ENCODE peak calls at places on chromosome 3, in nine cellular contexts. R is left ventricle myocardium inferior; M is fibroblast of pulmonary artery; P is CD8-positive, alpha-beta T cell; T is foreskin fibroblast; H is heart right ventricle; D is ovary; S is choroid plexus epithelial cell; G is AG09309. K is an unnamed sample.

GRCh38 chr3:129230311-129231019 is 18.9 kb upstream of the COPG1 start:
- DNase-seq in R (no peak), M (peak; percentile 73), D (no peak), T (peak; percentile 94), G (peak; percentile 52), H (no peak), S (peak; percentile 83), P (no peak), K (no peak)

GRCh38 chr3:136189859-136190617 is 6.1 kb downstream of the MSL2 start:
- DNase-seq in D (no peak), G (no peak), M (no peak), S (no peak), H (no peak), P (no peak), T (no peak), R (no peak), K (no peak)

GRCh38 chr3:141104151-141104741 is 53.1 kb downstream of the SPSB4 start:
- DNase-seq in M (no peak), P (no peak), H (no peak), R (peak; percentile 34), T (no peak), D (peak; percentile 40), G (no peak), S (no peak), K (no peak)

GRCh38 chr3:134315286-134316106 is 58.8 kb downstream of the AMOTL2 start:
- DNase-seq in M (peak; percentile 84), S (peak; percentile 97), G (no peak), P (no peak), H (peak; percentile 75), T (peak; percentile 61), D (peak; percentile 79), R (peak; percentile 83), K (peak; percentile 91)

GRCh38 chr3:155192957-155193746 is 100.3 kb downstream of the STRIT1 start:
- DNase-seq in T (peak; percentile 61), M (no peak), H (no peak), R (no peak), P (no peak), G (no peak), D (no peak), S (no peak), K (no peak)

GRCh38 chr3:138593488-138594149 is 441 bp downstream of the CEP70 start:
- DNase-seq in P (no peak), D (no peak), M (no peak), G (no peak), T (no peak), H (no peak), S (no peak), R (no peak), K (no peak)

GRCh38 chr3:194928183-194928736 is 242.6 kb downstream of the FAM43A start:
- DNase-seq in R (no peak), P (no peak), T (peak; percentile 51), M (peak; percentile 51), S (peak; percentile 74), H (no peak), D (no peak), G (no peak), K (no peak)

GRCh38 chr3:173258721-173259120 is 117.7 kb upstream of the SPATA16 start:
- DNase-seq in P (no peak), M (no peak), D (no peak), H (no peak), G (no peak), T (no peak), R (no peak), S (no peak), K (no peak)

GRCh38 chr3:129112308-129113052 is 9.1 kb downstream of the RAB43 start:
- DNase-seq in G (no peak), T (peak; percentile 43), P (no peak), M (peak; percentile 63), S (peak; percentile 93), D (no peak), H (no peak), R (no peak), K (no peak)

GRCh38 chr3:31013843-31014242 is 119.4 kb upstream of the GADL1 start:
- DNase-seq in T (peak; percentile 8), D (no peak), M (no peak), G (no peak), S (peak; percentile 15), R (no peak), H (no peak), P (no peak), K (no peak)

GRCh38 chr3:155252535-155252934 is 40.9 kb downstream of the STRIT1 start:
- DNase-seq in H (no peak), M (peak; percentile 72), R (no peak), S (peak; percentile 90), D (no peak), P (no peak), G (no peak), T (peak; percentile 84), K (no peak)

GRCh38 chr3:187743195-187744141 is 1.8 kb downstream of the BCL6 start:
- DNase-seq in P (peak; percentile 16), D (peak; percentile 73), R (peak; percentile 69), M (peak; percentile 82), H (peak; percentile 73), G (no peak), T (peak; percentile 77), S (peak; percentile 77), K (no peak)

GRCh38 chr3:195411831-195412230 is 31.0 kb downstream of the ACAP2 start:
- DNase-seq in D (no peak), G (peak; percentile 34), H (no peak), R (no peak), M (peak; percentile 64), P (no peak), S (peak; percentile 47), T (peak; percentile 41), K (no peak)

GRCh38 chr3:72625616-72626337 is 222.5 kb downstream of the SHQ1 start:
- DNase-seq in H (no peak), G (peak; percentile 37), D (no peak), P (no peak), T (peak; percentile 52), S (peak; percentile 79), R (no peak), M (peak; percentile 17), K (no peak)

GRCh38 chr3:155001289-155002007 is 78.7 kb upstream of the MME start:
- DNase-seq in H (no peak), S (no peak), M (no peak), T (no peak), G (no peak), D (no peak), P (no peak), R (no peak), K (no peak)

GRCh38 chr3:12884104-12884742 is 42.9 kb upstream of the RPL32 start:
- DNase-seq in T (peak; percentile 75), G (no peak), M (no peak), H (no peak), R (peak; percentile 55), S (no peak), P (no peak), D (peak; percentile 52), K (peak; percentile 4)

DNA sequence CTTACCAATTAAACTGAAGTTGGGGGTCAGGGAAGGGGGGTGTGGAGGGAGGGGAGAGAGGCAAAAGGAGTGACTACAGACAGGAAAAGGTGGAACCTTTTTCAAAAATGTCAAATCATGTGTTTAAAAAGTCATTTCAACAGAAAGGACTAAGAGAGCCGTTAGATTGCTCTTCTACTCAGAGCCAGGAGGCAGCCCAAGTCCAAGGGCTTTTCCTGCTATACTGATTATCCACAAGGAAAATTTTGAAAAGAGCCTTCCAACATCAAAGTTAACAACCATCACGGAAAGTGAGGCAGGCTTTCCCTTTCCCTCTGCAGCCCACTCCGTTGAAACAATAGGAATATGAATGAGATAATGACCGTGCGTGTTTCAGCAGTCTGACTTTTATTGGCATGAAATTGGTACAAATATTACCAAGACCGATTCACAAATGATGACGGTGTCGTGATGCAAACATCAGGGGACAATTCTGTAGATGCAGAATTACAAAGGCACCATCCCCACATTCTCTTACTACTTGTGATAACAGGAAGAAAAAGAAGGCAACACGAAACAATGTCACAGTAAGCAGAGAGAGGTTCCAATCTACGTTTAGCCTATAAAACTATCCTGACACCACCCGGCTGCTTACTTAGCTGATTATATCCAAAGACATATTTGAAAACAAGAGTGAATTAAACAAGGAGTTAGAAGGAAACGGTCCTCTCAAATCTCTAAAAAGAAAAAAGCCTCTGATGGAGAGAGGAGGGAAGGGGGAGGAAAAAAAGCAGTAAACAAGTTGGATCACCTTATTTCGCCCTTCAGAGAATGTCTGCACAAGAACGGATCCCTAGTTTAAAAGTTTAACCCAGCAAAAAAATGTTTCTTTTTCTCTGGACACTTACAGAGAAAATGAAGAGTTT is 453.7 kb downstream of the FOXP1 start:
- DNase-seq in S (peak; percentile 70), T (peak; percentile 81), G (no peak), D (no peak), P (no peak), H (no peak), R (no peak), M (peak; percentile 81), K (no peak)
- H3K4me3 ChIP-seq in S (peak overlapping the region; percentile 68), T (peak overlapping the region; percentile 55), G (peak overlapping the region; percentile 44), D (peak overlapping the region; percentile 50), P (peak overlapping the region; percentile 56), H (peak overlapping the region; percentile 56), R (peak overlapping the region; percentile 67), M (peak overlapping the region; percentile 73), K (peak overlapping the region; percentile 52)

GRCh38 chr3:179943097-179943880 is 93.4 kb downstream of the PEX5L start:
- DNase-seq in P (no peak), R (no peak), S (no peak), D (no peak), G (no peak), T (no peak), H (no peak), M (no peak), K (no peak)
- TF ChIP-seq CTCF in P (no peak), R (no peak), S (no peak), D (no peak), G (no peak), T (no peak), H (no peak), M (no peak), K (no peak)

GRCh38 chr3:48086736-48087470 is 70.7 kb upstream of the MAP4 start:
- DNase-seq in H (no peak), G (no peak), R (no peak), T (peak; percentile 70), P (no peak), S (peak; percentile 73), M (peak; percentile 44), D (no peak), K (no peak)
- H3K4me3 ChIP-seq in H (peak overlapping the region; percentile 97), G (peak overlapping the region; percentile 90), R (peak overlapping the region; percentile 84), T (peak overlapping the region; percentile 86), P (peak overlapping the region; percentile 100), S (peak overlapping the region; percentile 73), M (peak overlapping the region; percentile 97), D (peak overlapping the region; percentile 99), K (peak overlapping the region; percentile 97)

GRCh38 chr3:9059489-9060400 is 96.5 kb upstream of the RAD18 start:
- DNase-seq in H (no peak), S (no peak), T (no peak), D (no peak), G (no peak), M (no peak), R (no peak), P (no peak), K (no peak)

GRCh38 chr3:9061634-9062033 is 98.4 kb upstream of the RAD18 start:
- DNase-seq in H (no peak), T (no peak), R (no peak), D (no peak), P (no peak), M (no peak), S (no peak), G (no peak), K (no peak)

GRCh38 chr3:9064853-9065252 is 101.6 kb upstream of the RAD18 start:
- DNase-seq in M (peak; percentile 22), P (no peak), H (peak; percentile 75), T (no peak), D (no peak), G (no peak), R (peak; percentile 44), S (no peak), K (no peak)

GRCh38 chr3:9064251-9064650 is 101.0 kb upstream of the RAD18 start:
- DNase-seq in S (no peak), P (no peak), G (no peak), M (no peak), T (no peak), D (no peak), R (no peak), H (no peak), K (no peak)

GRCh38 chr3:9062570-9062969 is 99.3 kb upstream of the RAD18 start:
- DNase-seq in G (no peak), M (no peak), T (no peak), P (no peak), D (no peak), S (no peak), H (no peak), R (no peak), K (no peak)
- TF ChIP-seq CTCF in G (no peak), M (no peak), T (no peak), P (no peak), D (no peak), S (no peak), H (no peak), R (no peak), K (no peak)